ENCODE peak calls at places on chromosomes 2 and 18, in seven cellular contexts. U is activated naive CD4-positive, alpha-beta T cell treated with anti-CD3 and anti-CD28 coated beads for 36 hours; H is body of pancreas; O is iPS-NIHi11; M is HS-5; C is heart left ventricle; X is activated CD8-positive, alpha-beta memory T cell treated with anti-CD3 and anti-CD28 coated beads for 24 hours. W is an unnamed sample.

GRCh38 chr2:6423131-6423530 is 442.6 kb downstream of the CMPK2 start:
- DNase-seq in U (no peak), H (no peak), O (no peak), M (no peak), C (no peak), X (no peak), W (no peak)

GRCh38 chr2:118845843-118846666 is 1.4 kb downstream of the EN1 start:
- DNase-seq in U (no peak), H (no peak), O (no peak), M (peak; percentile 20), C (no peak), X (no peak), W (no peak)

GRCh38 chr2:11675423-11676112 is 5.6 kb upstream of the NTSR2 start:
- DNase-seq in U (no peak), H (no peak), O (no peak), M (no peak), C (no peak), X (no peak), W (no peak)

GRCh38 chr2:64637000-64637628 is 16.6 kb downstream of the SERTAD2 start:
- DNase-seq in U (no peak), H (no peak), O (no peak), M (no peak), C (no peak), X (no peak), W (no peak)

GRCh38 chr18:80167947-80168745 is 59.1 kb downstream of the ADNP2 start:
- DNase-seq in U (no peak), H (no peak), O (no peak), M (no peak), C (no peak), X (no peak), W (no peak)

GRCh38 chr2:178874529-178875240 is 67.5 kb upstream of the TTN start:
- DNase-seq in U (no peak), H (peak; percentile 29), O (no peak), M (no peak), C (peak; percentile 49), X (no peak), W (no peak)

GRCh38 chr2:128442891-128443302 is 124.2 kb upstream of the HS6ST1 start:
- DNase-seq in U (no peak), H (peak; percentile 11), O (peak; percentile 55), M (no peak), C (no peak), X (peak; percentile 46), W (peak; percentile 87)

GRCh38 chr18:47799376-47799775 is 131.1 kb downstream of the SMAD2 start:
- DNase-seq in U (no peak), H (no peak), O (peak; percentile 27), M (no peak), C (no peak), X (no peak), W (peak; percentile 62)

GRCh38 chr18:63348508-63349136 is 18.4 kb downstream of the KDSR start:
- DNase-seq in U (no peak), H (no peak), O (no peak), M (no peak), C (no peak), X (no peak), W (no peak)

GRCh38 chr2:31397099-31397498 is 17.4 kb downstream of the XDH start:
- DNase-seq in U (no peak), H (peak; percentile 81), O (no peak), M (no peak), C (peak; percentile 78), X (no peak), W (peak; percentile 83)

GRCh38 chr2:3292416-3292815 is 85.2 kb downstream of the EIPR1 start:
- DNase-seq in U (no peak), H (no peak), O (no peak), M (no peak), C (no peak), X (no peak), W (no peak)

GRCh38 chr18:29147944-29148343 is 971.0 kb upstream of the CDH2 start:
- DNase-seq in U (no peak), H (no peak), O (peak; percentile 48), M (no peak), C (no peak), X (no peak), W (no peak)

GRCh38 chr2:47267389-47268086 is 112.4 kb upstream of the STPG4 start:
- DNase-seq in U (no peak), H (no peak), O (no peak), M (no peak), C (no peak), X (no peak), W (no peak)

GRCh38 chr2:132609101-132609890 is 60.7 kb downstream of the LYPD1 start:
- DNase-seq in U (no peak), H (no peak), O (no peak), M (no peak), C (no peak), X (no peak), W (no peak)

GRCh38 chr2:10400978-10401951 is 46.9 kb downstream of the ODC1 start:
- DNase-seq in U (no peak), H (no peak), O (no peak), M (no peak), C (peak; percentile 57), X (no peak), W (no peak)

GRCh38 chr18:61924550-61924949 is 31.7 kb upstream of the RNF152 start:
- DNase-seq in U (no peak), H (no peak), O (no peak), M (no peak), C (no peak), X (no peak), W (no peak)

GRCh38 chr2:120576509-120577474 is 158.9 kb upstream of the GLI2 start:
- DNase-seq in U (no peak), H (no peak), O (no peak), M (no peak), C (peak; percentile 49), X (no peak), W (no peak)

GRCh38 chr18:13710460-13710859 is 15.9 kb downstream of the FAM210A start:
- DNase-seq in U (no peak), H (no peak), O (no peak), M (peak; percentile 65), C (no peak), X (no peak), W (no peak)

GRCh38 chr2:10647451-10647850 is 42.3 kb downstream of the NOL10 start:
- DNase-seq in U (no peak), H (no peak), O (no peak), M (no peak), C (peak; percentile 67), X (no peak), W (no peak)

GRCh38 chr18:47883771-47884413 is 46.6 kb downstream of the SMAD2 start:
- DNase-seq in U (peak; percentile 73), H (no peak), O (no peak), M (peak; percentile 9), C (peak; percentile 41), X (no peak), W (no peak)

W was measured in esophagus muscularis mucosa.